ENCODE peak calls at places on chromosomes 1 and 21, in nine cellular contexts. T is neural crest cell, Q is BE2C, K is coronary artery, J is KBM-7, C is amniotic stem cell, L is cardiac muscle cell, M is endothelial cell, S is T-helper 9 cell. G is an unnamed sample.

GRCh38 chr21:39094847-39095525 is 88.3 kb downstream of the PSMG1 start:
- DNase-seq in J (peak; percentile 72), C (no peak), Q (no peak), K (no peak), T (no peak), L (no peak), S (no peak), M (no peak), G (no peak)

GRCh38 chr1:30745156-30745833 is 12.3 kb downstream of the LAPTM5 start:
- DNase-seq in C (no peak), Q (no peak), T (no peak), M (no peak), K (no peak), L (no peak), J (no peak), S (no peak), G (no peak)

GRCh38 chr1:2789164-2789985 is 12.1 kb downstream of the TTC34 start:
- DNase-seq in L (no peak), J (peak; percentile 53), M (no peak), C (no peak), K (no peak), S (no peak), T (no peak), Q (no peak), G (peak; percentile 69)

GRCh38 chr1:204460346-204460745 is 34.3 kb downstream of the PIK3C2B start:
- DNase-seq in S (no peak), J (no peak), T (no peak), L (no peak), M (no peak), K (no peak), Q (no peak), C (no peak), G (no peak)

GRCh38 chr1:231053493-231054162 is 13.6 kb upstream of the FAM89A start:
- DNase-seq in L (no peak), K (no peak), J (peak; percentile 74), C (peak; percentile 18), T (no peak), S (no peak), Q (no peak), M (no peak), G (no peak)

GRCh38 chr1:226035915-226036314 is 26.6 kb upstream of the H3-3A start:
- DNase-seq in T (no peak), C (no peak), L (no peak), Q (no peak), S (no peak), J (no peak), K (no peak), M (no peak), G (no peak)

GRCh38 chr1:53110370-53111072 is 31.9 kb downstream of the SLC1A7 start:
- DNase-seq in M (no peak), C (no peak), K (no peak), T (no peak), L (no peak), S (no peak), J (peak; percentile 68), Q (no peak), G (peak; percentile 71)

GRCh38 chr21:18603246-18603645 is 199.7 kb upstream of the TMPRSS15 start:
- DNase-seq in L (no peak), T (no peak), M (no peak), S (no peak), C (no peak), J (no peak), K (no peak), Q (no peak), G (no peak)

GRCh38 chr1:155379180-155379876 is 58.6 kb downstream of the RUSC1 start:
- DNase-seq in M (no peak), Q (no peak), J (peak; percentile 23), C (peak; percentile 36), T (no peak), K (no peak), L (peak; percentile 5), S (no peak), G (peak; percentile 24)

GRCh38 chr1:29756901-29757729 is 520.8 kb downstream of the PTPRU start:
- DNase-seq in L (no peak), M (no peak), J (no peak), S (no peak), K (peak; percentile 33), T (no peak), Q (no peak), C (no peak), G (no peak)

GRCh38 chr1:64043328-64043727 is 160.1 kb upstream of the UBE2U start:
- DNase-seq in M (no peak), Q (no peak), S (no peak), C (no peak), T (no peak), J (no peak), K (no peak), L (no peak), G (no peak)

GRCh38 chr1:240712014-240712731 is 100.2 kb upstream of the GREM2 start:
- DNase-seq in K (no peak), C (peak; percentile 58), S (no peak), J (no peak), T (no peak), Q (no peak), L (no peak), M (no peak), G (no peak)

GRCh38 chr1:185045793-185046441 is 559 bp downstream of the RNF2 start:
- DNase-seq in M (peak; percentile 62), S (peak; percentile 3), C (no peak), Q (peak; percentile 50), L (peak; percentile 81), J (peak; percentile 42), T (peak; percentile 40), K (peak; percentile 73), G (peak; percentile 60)

GRCh38 chr1:2415801-2416208 is 3.4 kb upstream of the PEX10 start:
- DNase-seq in S (no peak), K (no peak), L (no peak), C (no peak), J (no peak), M (no peak), Q (no peak), T (no peak), G (no peak)

GRCh38 chr1:224851210-224851849 is 78.1 kb upstream of the DNAH14 start:
- DNase-seq in J (peak; percentile 59), M (peak; percentile 75), L (peak; percentile 71), S (peak; percentile 40), Q (peak; percentile 69), T (peak; percentile 53), K (no peak), C (no peak), G (peak; percentile 70)

GRCh38 chr1:202599669-202600431 is 110.4 kb downstream of the SYT2 start:
- DNase-seq in T (peak; percentile 36), M (peak; percentile 67), Q (peak; percentile 81), C (peak; percentile 33), J (peak; percentile 44), S (no peak), K (no peak), L (peak; percentile 71), G (peak; percentile 74)

GRCh38 chr1:11355594-11356467 is 82.8 kb downstream of the UBIAD1 start:
- DNase-seq in T (peak; percentile 61), K (no peak), J (no peak), L (no peak), M (no peak), C (no peak), S (no peak), Q (peak; percentile 19), G (no peak)

GRCh38 chr1:53483656-53484055 is 24.5 kb downstream of the DMRTB1 start:
- DNase-seq in C (no peak), S (no peak), K (peak; percentile 58), J (no peak), L (no peak), Q (no peak), M (no peak), T (no peak), G (no peak)

GRCh38 chr21:38758815-38759214 is 46.9 kb upstream of the ETS2 start:
- DNase-seq in M (no peak), J (no peak), L (no peak), T (no peak), C (no peak), Q (no peak), K (no peak), S (no peak), G (no peak)

GRCh38 chr1:23337869-23338268 is 6.2 kb downstream of the HNRNPR start:
- DNase-seq in L (no peak), T (no peak), Q (no peak), K (no peak), C (no peak), J (no peak), M (no peak), S (no peak), G (no peak)